ENCODE peak calls at places on chromosomes 6 and 20, in eight cellular contexts. H, E, J, G, U, O, Z and K are unnamed samples.

GRCh38 chr6:163554663-163555062 is 140.1 kb downstream of the QKI start:
- DNase-seq in H (peak; percentile 14), E (peak; percentile 43), J (peak; percentile 47), G (peak; percentile 69), U (no peak), O (no peak), Z (peak; percentile 30), K (no peak)

GRCh38 chr20:64095927-64096326 is 11.4 kb downstream of the NPBWR2 start:
- DNase-seq in H (no peak), E (no peak), J (no peak), G (no peak), U (no peak), O (no peak), Z (no peak), K (no peak)

GRCh38 chr6:166318649-166319600 is 10.7 kb upstream of the PRR18 start:
- DNase-seq in H (peak; percentile 21), E (no peak), J (no peak), G (no peak), U (no peak), O (no peak), Z (no peak), K (no peak)

GRCh38 chr6:84882768-84883766 is 118.7 kb upstream of the TBX18 start:
- DNase-seq in H (peak; percentile 55), E (no peak), J (no peak), G (peak; percentile 84), U (no peak), O (no peak), Z (no peak), K (no peak)

GRCh38 chr6:17869010-17869752 is 118.3 kb downstream of the KIF13A start:
- DNase-seq in H (no peak), E (no peak), J (no peak), G (peak; percentile 72), U (no peak), O (no peak), Z (no peak), K (no peak)

GRCh38 chr6:139905404-139906052 is 531.1 kb upstream of the CITED2 start:
- DNase-seq in H (no peak), E (no peak), J (no peak), G (no peak), U (no peak), O (no peak), Z (no peak), K (no peak)

GRCh38 chr20:17733781-17734304 is 34.1 kb downstream of the BANF2 start:
- DNase-seq in H (no peak), E (no peak), J (no peak), G (no peak), U (no peak), O (no peak), Z (no peak), K (peak; percentile 50)

GRCh38 chr6:26197736-26198625 is 110.8 kb downstream of the HFE start:
- DNase-seq in H (peak; percentile 79), E (peak; percentile 39), J (no peak), G (peak; percentile 41), U (no peak), O (no peak), Z (peak; percentile 38), K (peak; percentile 81)

GRCh38 chr6:64497634-64498033 is 862.0 kb downstream of the PHF3 start:
- DNase-seq in H (no peak), E (no peak), J (no peak), G (no peak), U (no peak), O (no peak), Z (no peak), K (no peak)

GRCh38 chr20:63419299-63419698 is 53.2 kb downstream of the KCNQ2 start:
- DNase-seq in H (no peak), E (no peak), J (no peak), G (no peak), U (no peak), O (no peak), Z (no peak), K (no peak)

GRCh38 chr6:75170666-75171065 is 35.2 kb downstream of the COL12A1 start:
- DNase-seq in H (no peak), E (no peak), J (no peak), G (no peak), U (no peak), O (no peak), Z (no peak), K (no peak)

GRCh38 chr6:167127785-167128531 is 5.1 kb downstream of the CCR6 start:
- DNase-seq in H (no peak), E (no peak), J (no peak), G (no peak), U (no peak), O (no peak), Z (no peak), K (no peak)

GRCh38 chr20:62323980-62324906 is 21.4 kb downstream of the ADRM1 start:
- DNase-seq in H (no peak), E (no peak), J (no peak), G (no peak), U (no peak), O (no peak), Z (no peak), K (no peak)

GRCh38 chr20:10074513-10074912 is 39.7 kb downstream of the ANKEF1 start:
- DNase-seq in H (peak; percentile 8), E (no peak), J (no peak), G (peak; percentile 98), U (no peak), O (no peak), Z (peak; percentile 37), K (no peak)

GRCh38 chr6:4180653-4181255 is 45.4 kb upstream of the ECI2 start:
- DNase-seq in H (peak; percentile 9), E (no peak), J (no peak), G (peak; percentile 67), U (no peak), O (peak; percentile 18), Z (no peak), K (no peak)

GRCh38 chr6:70375166-70375565 is 38.1 kb upstream of the FAM135A start:
- DNase-seq in H (no peak), E (no peak), J (no peak), G (peak; percentile 60), U (no peak), O (no peak), Z (no peak), K (no peak)

GRCh38 chr6:117624869-117625481 is 22.7 kb upstream of the GOPC start:
- DNase-seq in H (no peak), E (no peak), J (no peak), G (peak; percentile 14), U (no peak), O (no peak), Z (no peak), K (no peak)

GRCh38 chr20:57022306-57022705 is 244.1 kb downstream of the BMP7 start:
- DNase-seq in H (peak; percentile 45), E (no peak), J (no peak), G (no peak), U (no peak), O (no peak), Z (no peak), K (no peak)

GRCh38 chr6:32969685-32970412 is 1.5 kb downstream of the BRD2 start:
- DNase-seq in H (peak; percentile 80), E (peak; percentile 66), J (no peak), G (peak; percentile 98), U (peak; percentile 41), O (peak; percentile 86), Z (peak; percentile 62), K (peak; percentile 69)

GRCh38 chr20:34472246-34472925 is 43.8 kb upstream of the DYNLRB1 start:
- DNase-seq in H (peak; percentile 81), E (no peak), J (no peak), G (peak; percentile 74), U (no peak), O (no peak), Z (no peak), K (no peak)

GRCh38 chr6:142946181-142946923 is 1.4 kb upstream of the HIVEP2 start:
- DNase-seq in H (peak; percentile 98), E (peak; percentile 95), J (peak; percentile 77), G (peak; percentile 98), U (peak; percentile 96), O (peak; percentile 83), Z (peak; percentile 97), K (peak; percentile 98)

GRCh38 chr6:117440558-117441525 is 15.1 kb upstream of the ROS1 start:
- DNase-seq in H (no peak), E (no peak), J (no peak), G (peak; percentile 99), U (no peak), O (no peak), Z (no peak), K (no peak)

GRCh38 chr6:79803917-79804316 is 143.4 kb downstream of the ELOVL4 start:
- DNase-seq in H (no peak), E (no peak), J (no peak), G (no peak), U (no peak), O (no peak), Z (no peak), K (no peak)